ENCODE peak calls at places on chromosomes 3 and 15, in four cellular contexts. S is fibroblast of mammary gland, V is AG09319, Y is Peyer's patch. F is an unnamed sample.

GRCh38 chr3:13770390-13771169 is 109.3 kb downstream of the WNT7A start:
- DNase-seq in S (no peak), V (no peak), Y (no peak), F (peak; percentile 49)

GRCh38 chr15:100520132-100520921 is 8.4 kb downstream of the CERS3 start:
- DNase-seq in Y (no peak), V (no peak), S (no peak), F (no peak)

GRCh38 chr3:153513236-153513635 is 351.2 kb downstream of the RAP2B start:
- DNase-seq in S (peak; percentile 23), V (no peak), Y (no peak), F (no peak)

GRCh38 chr3:109275702-109276293 is 40.5 kb downstream of the DPPA2 start:
- DNase-seq in S (peak; percentile 30), V (peak; percentile 1), Y (no peak), F (peak; percentile 60)

GRCh38 chr3:57256844-57257243 is 29.3 kb downstream of the APPL1 start:
- DNase-seq in V (no peak), S (no peak), Y (no peak), F (no peak)

GRCh38 chr3:165852710-165853109 is 15.5 kb upstream of the BCHE start:
- DNase-seq in S (peak; percentile 11), Y (no peak), V (no peak), F (no peak)

GRCh38 chr15:75171408-75171807 is 30.3 kb upstream of the C15orf39 start:
- DNase-seq in V (no peak), Y (no peak), S (peak; percentile 90), F (no peak)

GRCh38 chr15:92616621-92617179 is 38.9 kb downstream of the FAM174B start:
- DNase-seq in S (peak; percentile 61), V (no peak), Y (no peak), F (no peak)

GRCh38 chr3:62368705-62369475 is 4.5 kb downstream of the FEZF2 start:
- DNase-seq in Y (no peak), V (no peak), S (no peak), F (no peak)

GRCh38 chr3:148601766-148602685 is 95.7 kb upstream of the AGTR1 start:
- DNase-seq in Y (no peak), S (peak; percentile 80), V (no peak), F (no peak)

GRCh38 chr3:123881771-123882170 is 2.4 kb downstream of the MYLK start:
- DNase-seq in S (no peak), Y (no peak), V (no peak), F (no peak)

GRCh38 chr3:13500133-13500885 is 20.2 kb downstream of the HDAC11 start:
- DNase-seq in S (no peak), Y (peak; percentile 39), V (no peak), F (peak; percentile 67)

GRCh38 chr3:164468055-164468454 is 610.2 kb downstream of the SI start:
- DNase-seq in Y (no peak), V (no peak), S (no peak), F (no peak)

GRCh38 chr3:188571531-188572115 is 417.7 kb downstream of the LPP start:
- DNase-seq in V (no peak), S (no peak), Y (no peak), F (no peak)

GRCh38 chr3:150409527-150410310 is 1.6 kb downstream of the TSC22D2 start:
- DNase-seq in S (peak; percentile 61), V (no peak), Y (peak; percentile 84), F (peak; percentile 78)

GRCh38 chr15:59191855-59192237 is 14.8 kb upstream of the LDHAL6B start:
- DNase-seq in V (peak; percentile 79), Y (no peak), S (peak; percentile 97), F (no peak)

GRCh38 chr3:150965436-150965835 is 7.1 kb downstream of the CLRN1 start:
- DNase-seq in V (no peak), S (peak; percentile 41), Y (no peak), F (no peak)

GRCh38 chr15:49986326-49986725 is 132.7 kb downstream of the ATP8B4 start:
- DNase-seq in Y (no peak), V (no peak), S (no peak), F (no peak)

GRCh38 chr3:127264292-127264691 is 23.6 kb downstream of the PRR20G start:
- DNase-seq in S (peak; percentile 10), Y (no peak), V (no peak), F (no peak)

GRCh38 chr3:15556512-15556911 is 35.0 kb upstream of the COLQ start:
- DNase-seq in Y (no peak), V (no peak), S (no peak), F (no peak)

DNA sequence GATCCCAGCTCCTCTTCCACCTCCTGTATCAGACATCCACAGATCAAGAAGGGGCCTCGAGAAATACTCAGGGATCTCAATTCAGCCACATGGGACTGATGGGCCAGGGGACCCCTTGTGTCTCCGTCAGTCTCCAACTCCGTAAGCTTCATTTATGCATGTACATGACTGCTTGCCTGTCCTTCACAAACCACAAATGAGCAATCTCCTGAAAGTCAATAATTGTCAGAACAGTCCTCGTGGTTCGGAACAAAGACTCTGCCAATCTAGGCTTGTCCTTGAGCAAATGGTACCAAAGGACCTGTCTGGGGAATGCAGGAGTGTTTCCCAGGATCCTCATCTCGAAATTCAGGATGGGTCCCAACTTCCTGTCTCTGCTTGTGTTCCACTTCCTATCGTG is 20.8 kb downstream of the SLC12A8 start:
- DNase-seq in S (no peak), Y (no peak), V (no peak), F (no peak)
- TF ChIP-seq CTCF in S (no peak), Y (no peak), V (no peak), F (no peak)

GRCh38 chr15:73571346-73571745 is 61.8 kb downstream of the NPTN start:
- DNase-seq in V (no peak), Y (no peak), S (no peak), F (peak; percentile 47)
- TF ChIP-seq CTCF in V (no peak), Y (no peak), S (no peak), F (no peak)

DNA sequence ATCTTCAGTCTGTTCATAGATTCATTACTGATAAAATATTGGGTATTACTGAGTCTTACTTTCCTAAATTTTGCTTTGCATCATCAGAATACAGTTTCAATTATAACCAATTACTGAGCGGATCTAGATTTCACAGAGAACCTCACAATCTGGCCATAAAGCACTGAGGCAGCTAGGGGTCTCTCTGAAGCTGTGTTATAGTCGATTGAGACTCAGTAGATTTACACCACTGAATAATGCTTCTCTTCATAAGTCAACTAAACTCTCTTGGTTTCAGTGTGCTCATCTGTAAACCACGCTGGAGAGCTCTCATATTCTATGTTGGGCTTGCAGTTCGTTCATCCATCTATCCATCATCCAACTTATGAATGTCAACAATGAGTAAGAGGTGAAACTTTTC is 180.6 kb downstream of the GREM1 start:
- DNase-seq in S (no peak), V (no peak), Y (no peak), F (no peak)
- TF ChIP-seq CTCF in S (no peak), V (no peak), Y (no peak), F (no peak)

GRCh38 chr3:113261996-113262665 is 50.8 kb downstream of the BOC start:
- DNase-seq in V (no peak), Y (no peak), S (peak; percentile 40), F (no peak)

GRCh38 chr3:113260980-113261920 is 49.9 kb downstream of the BOC start:
- DNase-seq in S (no peak), V (no peak), Y (no peak), F (no peak)

GRCh38 chr3:113255854-113256615 is 44.7 kb downstream of the BOC start:
- DNase-seq in Y (no peak), S (no peak), V (no peak), F (no peak)

GRCh38 chr3:113255100-113255853 is 43.9 kb downstream of the BOC start:
- DNase-seq in S (peak; percentile 74), V (no peak), Y (no peak), F (no peak)

DNA sequence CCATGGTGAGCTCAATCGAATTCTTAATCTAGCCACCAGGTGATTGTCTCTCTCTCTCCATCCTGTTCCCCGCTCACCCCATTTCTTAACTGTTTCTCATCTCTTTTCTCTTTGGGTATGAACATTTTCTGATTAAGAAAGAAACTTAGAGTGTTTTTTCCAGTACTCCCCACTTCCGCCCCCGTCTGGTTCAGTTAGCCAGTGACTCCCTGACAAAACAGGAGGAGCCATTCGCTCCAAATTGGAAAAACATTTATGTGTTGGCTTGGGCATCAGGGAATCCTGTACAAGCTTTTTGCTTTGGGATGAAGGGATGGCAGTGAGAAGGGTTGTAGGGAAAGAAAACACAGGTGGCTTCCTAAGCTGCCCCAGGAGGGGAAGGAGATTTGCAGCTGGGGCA is 47.0 kb downstream of the BOC start:
- DNase-seq in V (no peak), Y (no peak), S (no peak), F (no peak)
- TF ChIP-seq CTCF in V (peak; percentile 25), Y (no peak), S (peak; percentile 30), F (no peak)

DNA sequence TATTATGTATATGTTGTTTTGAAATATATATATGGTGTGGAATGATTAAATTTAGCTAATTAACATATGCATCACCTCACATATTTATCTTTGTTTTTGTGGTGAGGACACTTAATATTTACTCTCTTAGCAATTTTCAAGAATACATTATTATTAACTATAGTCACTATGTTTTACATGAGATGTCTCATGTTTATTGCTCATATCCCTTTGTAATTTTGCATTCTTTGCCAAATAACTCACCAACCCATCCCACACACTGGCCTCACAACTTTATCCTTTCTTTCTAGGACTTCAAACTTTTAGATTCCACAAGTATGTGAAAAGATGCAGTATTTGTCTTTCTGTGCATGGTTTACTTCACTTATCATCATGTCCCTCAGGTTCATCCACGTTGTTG is 950.2 kb upstream of the CADM2 start:
- DNase-seq in V (no peak), S (no peak), Y (no peak), F (no peak)
- TF ChIP-seq CTCF in V (no peak), S (no peak), Y (no peak), F (no peak)

F was measured in nephron progenitor cell.